ENCODE peak calls at places on chromosomes 4 and X, in five cellular contexts. One of them, this sample, is unnamed. For H3K4me1, the result is how much of the 10 kb centered on the place peaks cover.

GRCh38 chr4:158161561-158162354 is 11.1 kb downstream of the GASK1B start:
- DNase-seq in uterus: peak
- DNase-seq in mesendoderm: peak
- DNase-seq in lower lobe of right lung: no peak
- DNase-seq in PC-9: peak
- DNase-seq in this sample: no peak

GRCh38 chrX:112746812-112747630 is 67.3 kb upstream of the LHFPL1 start:
- DNase-seq in mesendoderm: no peak
- DNase-seq in PC-9: no peak
- DNase-seq in lower lobe of right lung: no peak
- DNase-seq in uterus: no peak
- DNase-seq in this sample: no peak

GRCh38 chr4:26510334-26510705 is 20.0 kb upstream of the CCKAR start:
- DNase-seq in uterus: no peak
- DNase-seq in mesendoderm: no peak
- DNase-seq in lower lobe of right lung: no peak
- DNase-seq in PC-9: no peak
- DNase-seq in this sample: no peak

GRCh38 chrX:56000169-56000568 is 232.0 kb upstream of the KLF8 start:
- DNase-seq in lower lobe of right lung: no peak
- DNase-seq in mesendoderm: no peak
- DNase-seq in PC-9: no peak
- DNase-seq in uterus: no peak
- DNase-seq in this sample: no peak

GRCh38 chrX:97539970-97540519 is 656.3 kb downstream of the RPA4 start:
- DNase-seq in uterus: no peak
- DNase-seq in mesendoderm: no peak
- DNase-seq in PC-9: no peak
- DNase-seq in lower lobe of right lung: no peak
- DNase-seq in this sample: no peak

GRCh38 chrX:39309018-39309620 is 507.9 kb downstream of the MID1IP1 start:
- DNase-seq in PC-9: no peak
- DNase-seq in mesendoderm: peak
- DNase-seq in lower lobe of right lung: no peak
- DNase-seq in uterus: peak
- DNase-seq in this sample: no peak

GRCh38 chr4:114383721-114384120 is 214.9 kb upstream of the UGT8 start:
- DNase-seq in uterus: no peak
- DNase-seq in lower lobe of right lung: no peak
- DNase-seq in PC-9: no peak
- DNase-seq in mesendoderm: no peak
- DNase-seq in this sample: no peak

GRCh38 chrX:107935200-107935599 is 47.0 kb downstream of the TEX13B start:
- DNase-seq in uterus: no peak
- DNase-seq in lower lobe of right lung: no peak
- DNase-seq in mesendoderm: peak
- DNase-seq in PC-9: no peak
- DNase-seq in this sample: no peak

GRCh38 chr4:175873707-175874106 is 61.6 kb upstream of the GPM6A start:
- DNase-seq in uterus: no peak
- DNase-seq in mesendoderm: no peak
- DNase-seq in lower lobe of right lung: no peak
- DNase-seq in PC-9: no peak
- DNase-seq in this sample: no peak

GRCh38 chr4:40199999-40200880 is 3.4 kb downstream of the RHOH start:
- DNase-seq in lower lobe of right lung: no peak
- DNase-seq in mesendoderm: no peak
- DNase-seq in uterus: peak
- DNase-seq in PC-9: no peak
- DNase-seq in this sample: no peak

GRCh38 chr4:136927172-136927571 is 605.1 kb downstream of the PCDH18 start:
- DNase-seq in uterus: no peak
- DNase-seq in lower lobe of right lung: no peak
- DNase-seq in mesendoderm: peak
- DNase-seq in PC-9: peak
- DNase-seq in this sample: no peak

GRCh38 chr4:159267023-159267939 is 164.4 kb downstream of the RAPGEF2 start:
- DNase-seq in mesendoderm: no peak
- DNase-seq in lower lobe of right lung: no peak
- DNase-seq in PC-9: no peak
- DNase-seq in uterus: no peak
- DNase-seq in this sample: no peak

GRCh38 chr4:158523990-158524545 is 2.4 kb downstream of the RXFP1 start:
- DNase-seq in lower lobe of right lung: no peak
- DNase-seq in PC-9: no peak
- DNase-seq in uterus: no peak
- DNase-seq in mesendoderm: no peak
- DNase-seq in this sample: no peak

GRCh38 chr4:110904435-110905050 is 281.7 kb upstream of the PITX2 start:
- DNase-seq in PC-9: no peak
- DNase-seq in uterus: no peak
- DNase-seq in mesendoderm: peak
- DNase-seq in lower lobe of right lung: no peak
- DNase-seq in this sample: no peak

GRCh38 chr4:156764145-156764544 is 207.5 kb downstream of the PDGFC start:
- DNase-seq in uterus: no peak
- DNase-seq in PC-9: no peak
- DNase-seq in mesendoderm: no peak
- DNase-seq in lower lobe of right lung: no peak
- DNase-seq in this sample: no peak

DNA sequence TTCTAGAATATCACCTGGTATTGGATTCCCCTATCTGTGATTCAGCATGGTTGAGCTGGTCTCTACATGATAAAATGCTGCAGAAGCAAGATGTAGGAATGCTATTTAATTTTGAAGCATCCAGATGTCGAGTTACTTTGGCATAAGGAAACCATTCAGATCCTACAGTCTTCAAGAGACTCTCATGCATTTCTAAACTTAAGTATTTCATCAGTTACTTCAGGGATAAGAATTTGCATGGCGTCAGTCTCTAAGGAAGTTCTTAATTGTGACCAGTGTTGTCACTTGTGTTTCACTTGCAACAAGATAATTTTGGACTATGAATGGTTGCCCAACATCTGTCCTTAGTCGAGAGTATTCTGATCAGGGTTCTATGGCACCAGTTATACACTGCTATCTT is 192.4 kb downstream of the CCNG2 start:
- DNase-seq in lower lobe of right lung: no peak
- DNase-seq in PC-9: no peak
- DNase-seq in uterus: no peak
- DNase-seq in mesendoderm: no peak
- DNase-seq in this sample: no peak
- H3K27ac ChIP-seq in lower lobe of right lung: no peak
- H3K27ac ChIP-seq in PC-9: no peak
- H3K27ac ChIP-seq in uterus: no peak
- H3K27ac ChIP-seq in mesendoderm: no peak
- H3K27ac ChIP-seq in this sample: no peak

GRCh38 chrX:155956649-155957048 is 40.8 kb upstream of the IL9R start:
- DNase-seq in mesendoderm: no peak
- DNase-seq in uterus: no peak
- DNase-seq in PC-9: no peak
- DNase-seq in lower lobe of right lung: no peak
- DNase-seq in this sample: no peak
- H3K4me1 ChIP-seq in mesendoderm: under half
- H3K4me1 ChIP-seq in uterus: under half
- H3K4me1 ChIP-seq in PC-9: under half
- H3K4me1 ChIP-seq in lower lobe of right lung: under half
- H3K4me1 ChIP-seq in this sample: under half

GRCh38 chr4:38328963-38329729 is 334.9 kb upstream of the KLF3 start:
- DNase-seq in mesendoderm: no peak
- DNase-seq in PC-9: no peak
- DNase-seq in lower lobe of right lung: no peak
- DNase-seq in uterus: no peak
- DNase-seq in this sample: no peak
- H3K27ac ChIP-seq in mesendoderm: no peak
- H3K27ac ChIP-seq in PC-9: no peak
- H3K27ac ChIP-seq in lower lobe of right lung: no peak
- H3K27ac ChIP-seq in uterus: no peak
- H3K27ac ChIP-seq in this sample: no peak

DNA sequence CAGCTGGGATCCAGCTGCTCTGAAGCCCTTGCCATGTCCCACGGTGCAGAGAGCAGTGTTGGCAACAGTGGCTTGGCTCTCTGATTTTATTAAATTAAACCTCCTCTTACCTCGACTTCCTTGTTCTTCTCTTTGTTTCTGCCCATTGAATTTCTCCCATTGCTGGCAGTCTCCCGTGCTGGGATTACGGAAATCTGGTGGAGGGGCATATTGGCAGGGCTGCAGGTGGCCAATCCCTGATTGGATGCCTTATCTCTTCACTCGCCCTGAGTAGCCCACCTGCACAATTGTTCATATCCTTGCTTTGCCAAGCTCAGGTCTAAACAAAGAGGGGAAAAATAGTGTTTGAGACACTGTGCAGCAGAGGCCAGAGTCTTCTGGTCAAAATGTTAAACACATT is 493.9 kb downstream of the TMA16 start:
- DNase-seq in uterus: no peak
- DNase-seq in lower lobe of right lung: no peak
- DNase-seq in mesendoderm: no peak
- DNase-seq in PC-9: no peak
- DNase-seq in this sample: no peak
- H3K4me1 ChIP-seq in uterus: under half
- H3K4me1 ChIP-seq in lower lobe of right lung: under half
- H3K4me1 ChIP-seq in mesendoderm: under half
- H3K4me1 ChIP-seq in PC-9: under half
- H3K4me1 ChIP-seq in this sample: under half

GRCh38 chrX:118554511-118554910 is 58.9 kb downstream of the DOCK11 start:
- DNase-seq in mesendoderm: no peak
- DNase-seq in PC-9: no peak
- DNase-seq in lower lobe of right lung: no peak
- DNase-seq in uterus: no peak
- DNase-seq in this sample: no peak
- H3K27ac ChIP-seq in mesendoderm: no peak
- H3K27ac ChIP-seq in PC-9: no peak
- H3K27ac ChIP-seq in lower lobe of right lung: no peak
- H3K27ac ChIP-seq in uterus: no peak
- H3K27ac ChIP-seq in this sample: no peak

GRCh38 chrX:13024911-13025454 is 19.4 kb downstream of the FAM9C start:
- DNase-seq in lower lobe of right lung: no peak
- DNase-seq in mesendoderm: peak
- DNase-seq in PC-9: no peak
- DNase-seq in uterus: no peak
- DNase-seq in this sample: no peak

GRCh38 chrX:13028871-13029336 is 15.5 kb downstream of the FAM9C start:
- DNase-seq in mesendoderm: peak
- DNase-seq in uterus: no peak
- DNase-seq in lower lobe of right lung: no peak
- DNase-seq in PC-9: peak
- DNase-seq in this sample: no peak

GRCh38 chrX:13022926-13023325 is 21.5 kb downstream of the FAM9C start:
- DNase-seq in mesendoderm: no peak
- DNase-seq in lower lobe of right lung: no peak
- DNase-seq in uterus: no peak
- DNase-seq in PC-9: no peak
- DNase-seq in this sample: no peak

GRCh38 chrX:13026877-13027652 is 17.4 kb downstream of the FAM9C start:
- DNase-seq in mesendoderm: no peak
- DNase-seq in uterus: no peak
- DNase-seq in lower lobe of right lung: no peak
- DNase-seq in PC-9: no peak
- DNase-seq in this sample: no peak

DNA sequence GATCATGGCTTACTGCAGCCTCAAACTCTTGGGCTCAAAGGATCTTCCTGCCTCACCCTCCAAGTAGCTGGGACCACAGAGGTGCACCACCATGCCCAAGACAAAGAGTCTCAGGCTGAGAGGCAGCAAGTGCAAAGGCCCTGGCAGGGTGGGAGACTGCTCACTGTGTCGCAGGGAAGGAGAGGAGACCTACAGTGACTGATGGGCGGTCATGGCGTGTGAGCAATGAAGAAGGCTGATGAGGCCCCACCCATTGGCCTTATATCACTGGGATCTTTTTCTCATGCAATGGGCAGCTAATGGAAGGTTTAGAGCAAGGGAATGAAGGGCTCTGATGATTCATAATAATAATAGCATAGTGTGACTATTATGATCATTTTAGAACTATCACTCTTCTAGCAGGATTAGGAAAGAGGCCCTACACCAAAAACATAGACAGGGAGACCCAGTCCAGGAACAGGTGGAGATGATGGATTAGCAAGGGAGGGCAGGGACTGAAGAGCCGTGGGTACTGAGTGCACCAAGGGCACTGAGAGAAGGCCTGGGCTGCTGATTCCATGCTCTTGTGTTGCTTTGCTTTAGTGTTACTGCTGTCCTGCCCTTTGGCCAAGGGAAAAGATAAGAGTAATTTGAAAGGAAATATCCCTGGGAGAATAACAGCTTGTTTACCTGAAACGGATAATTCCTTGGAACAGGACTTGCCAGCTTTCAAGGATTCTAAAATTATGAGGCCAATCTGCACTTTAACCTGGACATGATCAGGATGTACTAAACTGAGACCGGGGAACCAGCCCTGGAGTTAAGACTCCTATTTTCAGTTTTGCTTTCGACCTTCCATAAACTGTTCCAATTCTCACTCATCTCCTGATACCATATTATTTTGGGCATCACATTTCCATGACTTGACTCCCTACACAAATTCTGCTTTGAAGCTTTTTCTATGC is 20.6 kb downstream of the FAM9C start:
- DNase-seq in mesendoderm: no peak
- DNase-seq in uterus: no peak
- DNase-seq in PC-9: no peak
- DNase-seq in lower lobe of right lung: no peak
- DNase-seq in this sample: no peak
- H3K4me1 ChIP-seq in mesendoderm: under half
- H3K4me1 ChIP-seq in uterus: under half
- H3K4me1 ChIP-seq in PC-9: under half
- H3K4me1 ChIP-seq in lower lobe of right lung: under half
- H3K4me1 ChIP-seq in this sample: under half

GRCh38 chr4:140238353-140239041 is 84.5 kb upstream of the MAML3 start:
- DNase-seq in lower lobe of right lung: peak
- DNase-seq in PC-9: peak
- DNase-seq in mesendoderm: peak
- DNase-seq in uterus: peak
- DNase-seq in this sample: peak
- H3K27ac ChIP-seq in lower lobe of right lung: peak
- H3K27ac ChIP-seq in PC-9: no peak
- H3K27ac ChIP-seq in mesendoderm: peak
- H3K27ac ChIP-seq in uterus: peak
- H3K27ac ChIP-seq in this sample: peak

DNA sequence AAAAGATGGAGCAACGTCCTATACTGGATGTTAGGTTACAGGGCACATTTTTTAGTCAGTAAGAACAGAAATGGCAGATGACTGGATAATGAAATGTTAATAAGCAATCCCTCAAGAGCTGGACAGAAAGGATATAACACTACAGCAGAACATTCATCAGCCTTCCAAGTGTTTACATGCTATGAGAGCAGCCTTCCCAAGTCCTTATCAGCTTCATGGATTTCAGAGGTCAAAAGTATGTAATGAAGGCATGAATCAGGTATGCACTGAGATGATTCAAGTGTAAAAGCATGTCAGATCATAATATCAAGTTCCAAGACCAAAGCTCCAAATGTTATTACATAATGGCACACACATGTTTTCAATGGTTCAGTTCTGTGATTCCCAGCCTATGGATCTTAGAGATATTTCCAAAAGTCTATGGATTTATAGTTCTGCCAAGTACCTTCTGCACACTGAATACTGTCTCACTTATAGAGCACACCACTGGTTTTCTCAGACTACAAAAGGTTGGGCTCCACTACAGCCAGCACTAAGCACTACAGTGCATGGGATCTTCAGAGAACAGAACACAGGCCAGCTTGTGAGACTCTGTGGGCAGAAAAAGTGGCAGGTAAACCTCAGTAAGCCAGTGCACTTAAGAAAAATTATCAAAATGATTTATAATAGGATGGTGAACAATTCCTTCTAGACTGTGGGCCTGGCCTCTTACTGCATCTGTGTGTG is 49.2 kb downstream of the GPC4 start:
- DNase-seq in mesendoderm: peak
- DNase-seq in lower lobe of right lung: no peak
- DNase-seq in PC-9: no peak
- DNase-seq in uterus: no peak
- DNase-seq in this sample: no peak
- H3K4me1 ChIP-seq in mesendoderm: under half
- H3K4me1 ChIP-seq in lower lobe of right lung: under half
- H3K4me1 ChIP-seq in PC-9: under half
- H3K4me1 ChIP-seq in uterus: under half
- H3K4me1 ChIP-seq in this sample: under half